ENCODE peak calls at places on chromosomes 4 and X, in five cellular contexts. Q is endothelial cell of umbilical vein, P is HepG2, M is H1, V is neuronal stem cell. B is an unnamed sample.

GRCh38 chr4:94036964-94037363 is 170.7 kb upstream of the SMARCAD1 start:
- DNase-seq in Q (no peak), P (no peak), M (no peak), V (no peak), B (no peak)

GRCh38 chr4:166421556-166422156 is 548.6 kb downstream of the TLL1 start:
- DNase-seq in M (no peak), P (no peak), V (no peak), Q (no peak), B (no peak)

GRCh38 chr4:152983221-152983620 is 47.1 kb downstream of the FHDC1 start:
- DNase-seq in Q (no peak), M (no peak), P (no peak), V (no peak), B (no peak)

GRCh38 chr4:127251423-127251822 is 381.3 kb upstream of the INTU start:
- DNase-seq in M (no peak), V (no peak), Q (no peak), P (no peak), B (no peak)

GRCh38 chrX:153598541-153599191 is at the start of gene CCNQ:
- DNase-seq in M (no peak), V (no peak), P (no peak), Q (peak; percentile 26), B (peak; percentile 77)

GRCh38 chr4:2443061-2443730 is 24.4 kb downstream of the CFAP99 start:
- DNase-seq in Q (no peak), P (no peak), M (no peak), V (no peak), B (peak; percentile 63)

GRCh38 chrX:72003811-72004750 is 93.4 kb downstream of the NHSL2 start:
- DNase-seq in V (no peak), Q (peak; percentile 45), P (no peak), M (peak; percentile 49), B (peak; percentile 80)

GRCh38 chr4:69748176-69748575 is 12.2 kb downstream of the SULT1B1 start:
- DNase-seq in P (no peak), Q (no peak), V (no peak), M (no peak), B (no peak)

GRCh38 chr4:112817933-112818921 is 181.3 kb downstream of the LARP7 start:
- DNase-seq in Q (peak; percentile 27), P (peak; percentile 7), V (peak; percentile 40), M (peak; percentile 78), B (peak; percentile 70)

GRCh38 chr4:124111922-124112321 is 600.6 kb downstream of the ANKRD50 start:
- DNase-seq in Q (peak; percentile 84), P (peak; percentile 55), M (peak; percentile 10), V (peak; percentile 76), B (no peak)

GRCh38 chrX:76996641-76997040 is 450.5 kb upstream of the FGF16 start:
- DNase-seq in V (no peak), M (no peak), Q (no peak), P (no peak), B (no peak)

GRCh38 chr4:38674206-38675144 is 10.5 kb downstream of the KLF3 start:
- DNase-seq in Q (peak; percentile 48), V (no peak), P (peak; percentile 31), M (no peak), B (no peak)

GRCh38 chr4:86895692-86896488 is 3.7 kb upstream of the C4orf36 start:
- DNase-seq in M (no peak), V (peak; percentile 54), P (peak; percentile 71), Q (peak; percentile 72), B (no peak)

GRCh38 chrX:68261060-68261672 is 172.1 kb downstream of the OPHN1 start:
- DNase-seq in P (no peak), Q (no peak), M (no peak), V (no peak), B (no peak)

GRCh38 chrX:103254171-103254824 is 657 bp downstream of the TCEAL8 start:
- DNase-seq in M (peak; percentile 66), Q (peak; percentile 49), V (peak; percentile 45), P (peak; percentile 5), B (peak; percentile 84)

GRCh38 chr4:163612762-163613161 is 118.3 kb downstream of the TMA16 start:
- DNase-seq in P (no peak), M (no peak), Q (no peak), V (no peak), B (no peak)
- H3K4me3 ChIP-seq in P (no peak overlapping the region), M (no peak overlapping the region), Q (no peak overlapping the region), V (no peak overlapping the region), B (no peak overlapping the region)

GRCh38 chr4:148214529-148215166 is 227.6 kb downstream of the NR3C2 start:
- DNase-seq in P (no peak), V (no peak), Q (peak; percentile 12), M (no peak), B (peak; percentile 83)

GRCh38 chr4:148216866-148217814 is 225.1 kb downstream of the NR3C2 start:
- DNase-seq in P (no peak), V (no peak), M (no peak), Q (peak; percentile 20), B (no peak)

GRCh38 chr4:148216321-148216720 is 225.9 kb downstream of the NR3C2 start:
- DNase-seq in P (no peak), V (no peak), Q (no peak), M (no peak), B (no peak)

GRCh38 chr4:148211533-148211932 is 230.7 kb downstream of the NR3C2 start:
- DNase-seq in M (no peak), Q (no peak), P (no peak), V (no peak), B (no peak)

GRCh38 chr4:148215202-148215601 is 227.0 kb downstream of the NR3C2 start:
- DNase-seq in Q (peak; percentile 11), M (no peak), V (no peak), P (no peak), B (no peak)
- H3K27ac ChIP-seq in Q (no peak overlapping the region), M (no peak overlapping the region), V (no peak overlapping the region), P (no peak overlapping the region), B (peak overlapping the region; percentile 82)

GRCh38 chr4:7902101-7902553 is 37.5 kb downstream of the AFAP1 start:
- DNase-seq in V (no peak), M (no peak), P (no peak), Q (no peak), B (no peak)
- H3K9ac ChIP-seq in V (no peak overlapping the region), M (no peak overlapping the region), P (no peak overlapping the region), Q (no peak overlapping the region), B (no peak overlapping the region)

GRCh38 chr4:1200425-1201035 is 28.1 kb upstream of the SPON2 start:
- DNase-seq in M (no peak), Q (no peak), P (no peak), V (no peak), B (no peak)
- H3K4me3 ChIP-seq in M (no peak overlapping the region), Q (no peak overlapping the region), P (no peak overlapping the region), V (no peak overlapping the region), B (no peak overlapping the region)

GRCh38 chr4:176435891-176436499 is 116.2 kb downstream of the SPCS3 start:
- DNase-seq in M (no peak), V (no peak), Q (no peak), P (no peak), B (no peak)
- H3K27ac ChIP-seq in M (no peak overlapping the region), V (no peak overlapping the region), Q (no peak overlapping the region), P (no peak overlapping the region), B (no peak overlapping the region)

GRCh38 chrX:150731795-150732194 is 38.6 kb downstream of the MTMR1 start:
- DNase-seq in M (no peak), P (no peak), V (no peak), Q (no peak), B (no peak)
- H3K9ac ChIP-seq in M (no peak overlapping the region), P (no peak overlapping the region), V (no peak overlapping the region), Q (no peak overlapping the region), B (no peak overlapping the region)

GRCh38 chr4:105808030-105808429 is 87.2 kb upstream of the NPNT start:
- DNase-seq in M (no peak), V (no peak), Q (no peak), P (no peak), B (no peak)
- H3K4me3 ChIP-seq in M (no peak overlapping the region), V (no peak overlapping the region), Q (no peak overlapping the region), P (no peak overlapping the region), B (no peak overlapping the region)

GRCh38 chrX:2327423-2327822 is 173.4 kb downstream of the DHRSX start:
- DNase-seq in Q (no peak), V (no peak), M (no peak), P (no peak), B (no peak)
- H3K27ac ChIP-seq in Q (no peak overlapping the region), V (no peak overlapping the region), M (no peak overlapping the region), P (no peak overlapping the region), B (no peak overlapping the region)